ENCODE peak calls at places on chromosome 16, in nine cellular contexts. B is heart left ventricle; U is H1; L is tibial artery; M is gastrocnemius medialis; N is upper lobe of right lung; X is prostate gland; J is CD4-positive, alpha-beta T cell; D is psoas muscle. Y is an unnamed sample.

GRCh38 chr16:71956500-71956899 is 43.7 kb downstream of the PKD1L3 start:
- DNase-seq in B (no peak), U (no peak), L (no peak), M (no peak), N (no peak), X (no peak), J (no peak), D (no peak), Y (no peak)

GRCh38 chr16:30010817-30011504 is at the start of gene DOC2A:
- DNase-seq in B (peak), U (no peak), L (no peak), M (no peak), N (no peak), X (no peak), J (peak), D (no peak), Y (no peak)

GRCh38 chr16:49049191-49049590 is 232.4 kb downstream of the CBLN1 start:
- DNase-seq in B (no peak), U (no peak), L (no peak), M (no peak), N (no peak), X (no peak), J (no peak), D (no peak), Y (no peak)

GRCh38 chr16:89918453-89919347 is at the start of gene MC1R:
- DNase-seq in B (no peak), U (no peak), L (no peak), M (no peak), N (no peak), X (no peak), J (no peak), D (peak), Y (no peak)

GRCh38 chr16:83054302-83054701 is 427.5 kb downstream of the CDH13 start:
- DNase-seq in B (no peak), U (no peak), L (no peak), M (no peak), N (no peak), X (no peak), J (no peak), D (no peak), Y (no peak)

GRCh38 chr16:21703589-21704174 is 39.9 kb downstream of the OTOA start:
- DNase-seq in B (no peak), U (no peak), L (no peak), M (no peak), N (no peak), X (no peak), J (no peak), D (no peak), Y (no peak)

GRCh38 chr16:25210758-25211157 is 6.0 kb upstream of the AQP8 start:
- DNase-seq in B (no peak), U (no peak), L (no peak), M (no peak), N (no peak), X (no peak), J (no peak), D (no peak), Y (no peak)

GRCh38 chr16:48382131-48382530 is 3.1 kb downstream of the SIAH1 start:
- DNase-seq in B (no peak), U (no peak), L (no peak), M (no peak), N (no peak), X (no peak), J (no peak), D (no peak), Y (no peak)

GRCh38 chr16:70331588-70332358 is 14.9 kb upstream of the DDX19A start:
- DNase-seq in B (no peak), U (no peak), L (no peak), M (peak), N (no peak), X (no peak), J (no peak), D (peak), Y (no peak)

GRCh38 chr16:56939801-56940200 is 7.9 kb downstream of the HERPUD1 start:
- DNase-seq in B (no peak), U (no peak), L (peak), M (no peak), N (no peak), X (no peak), J (no peak), D (no peak), Y (no peak)

GRCh38 chr16:69762843-69763556 is 868 bp downstream of the WWP2 start:
- DNase-seq in B (no peak), U (no peak), L (no peak), M (no peak), N (no peak), X (no peak), J (peak), D (no peak), Y (no peak)

GRCh38 chr16:65015577-65015976 is 106.3 kb downstream of the CDH11 start:
- DNase-seq in B (no peak), U (no peak), L (no peak), M (no peak), N (no peak), X (no peak), J (no peak), D (no peak), Y (no peak)

GRCh38 chr16:19884611-19885455 is at the start of gene GPRC5B:
- DNase-seq in B (peak), U (no peak), L (no peak), M (peak), N (peak), X (peak), J (peak), D (peak), Y (peak)

GRCh38 chr16:19844945-19845641 is 39.6 kb downstream of the GPRC5B start:
- DNase-seq in B (no peak), U (no peak), L (no peak), M (peak), N (no peak), X (no peak), J (no peak), D (no peak), Y (no peak)

GRCh38 chr16:27465483-27465879 is 63.5 kb downstream of the IL21R start:
- DNase-seq in B (no peak), U (no peak), L (no peak), M (no peak), N (no peak), X (no peak), J (no peak), D (no peak), Y (no peak)

GRCh38 chr16:67392301-67393059 is 818 bp downstream of the TPPP3 start:
- DNase-seq in B (no peak), U (no peak), L (peak), M (no peak), N (peak), X (no peak), J (no peak), D (peak), Y (no peak)

GRCh38 chr16:58753711-58754134 is 19.6 kb upstream of the GOT2 start:
- DNase-seq in B (no peak), U (no peak), L (no peak), M (peak), N (no peak), X (no peak), J (no peak), D (peak), Y (no peak)

GRCh38 chr16:17379121-17379571 is 91.6 kb downstream of the XYLT1 start:
- DNase-seq in B (peak), U (no peak), L (peak), M (no peak), N (no peak), X (no peak), J (no peak), D (peak), Y (peak)

GRCh38 chr16:86874141-86874540 is 295.8 kb downstream of the FOXL1 start:
- DNase-seq in B (no peak), U (peak), L (no peak), M (no peak), N (no peak), X (no peak), J (no peak), D (no peak), Y (no peak)

GRCh38 chr16:10979717-10980601 is 35.6 kb downstream of the CLEC16A start:
- DNase-seq in B (no peak), U (no peak), L (peak), M (peak), N (no peak), X (peak), J (no peak), D (peak), Y (peak)

GRCh38 chr16:50497592-50497991 is 50.6 kb upstream of the NKD1 start:
- DNase-seq in B (no peak), U (no peak), L (no peak), M (no peak), N (no peak), X (no peak), J (no peak), D (no peak), Y (no peak)

GRCh38 chr16:10172848-10173655 is 9.2 kb downstream of the GRIN2A start:
- DNase-seq in B (no peak), U (no peak), L (no peak), M (no peak), N (no peak), X (no peak), J (no peak), D (no peak), Y (no peak)

GRCh38 chr16:88784074-88784855 is 755 bp downstream of the PIEZO1 start:
- DNase-seq in B (peak), U (no peak), L (peak), M (no peak), N (peak), X (peak), J (no peak), D (peak), Y (peak)

GRCh38 chr16:47695746-47696145 is 234.6 kb downstream of the PHKB start:
- DNase-seq in B (no peak), U (no peak), L (no peak), M (no peak), N (no peak), X (no peak), J (no peak), D (no peak), Y (no peak)

GRCh38 chr16:28623172-28623711 is 13.4 kb upstream of the SULT1A1 start:
- DNase-seq in B (peak), U (no peak), L (no peak), M (peak), N (peak), X (no peak), J (peak), D (peak), Y (peak)

GRCh38 chr16:1713933-1714332 is 7.9 kb downstream of the MAPK8IP3 start:
- DNase-seq in B (no peak), U (no peak), L (no peak), M (no peak), N (no peak), X (no peak), J (no peak), D (peak), Y (no peak)

GRCh38 chr16:1286492-1287094 is 22.8 kb upstream of the UBE2I start:
- DNase-seq in B (no peak), U (no peak), L (no peak), M (no peak), N (no peak), X (no peak), J (no peak), D (no peak), Y (no peak)

GRCh38 chr16:23408242-23409201 is 44.5 kb downstream of the COG7 start:
- DNase-seq in B (peak), U (no peak), L (peak), M (no peak), N (no peak), X (peak), J (no peak), D (peak), Y (peak)

GRCh38 chr16:51289336-51289735 is 138.3 kb upstream of the SALL1 start:
- DNase-seq in B (no peak), U (no peak), L (no peak), M (no peak), N (no peak), X (no peak), J (no peak), D (no peak), Y (no peak)

GRCh38 chr16:31536804-31537361 is 9.2 kb downstream of the AHSP start:
- DNase-seq in B (no peak), U (no peak), L (no peak), M (no peak), N (no peak), X (no peak), J (no peak), D (no peak), Y (no peak)

GRCh38 chr16:67661101-67661661 is 421 bp downstream of the PARD6A start:
- DNase-seq in B (peak), U (no peak), L (no peak), M (no peak), N (no peak), X (no peak), J (no peak), D (no peak), Y (peak)

GRCh38 chr16:12256880-12257279 is 280.3 kb downstream of the SNX29 start:
- DNase-seq in B (no peak), U (no peak), L (no peak), M (no peak), N (no peak), X (no peak), J (no peak), D (no peak), Y (no peak)

GRCh38 chr16:29852654-29853053 is 10.4 kb downstream of the CDIPT start:
- DNase-seq in B (no peak), U (no peak), L (no peak), M (no peak), N (no peak), X (no peak), J (no peak), D (no peak), Y (peak)

GRCh38 chr16:46733319-46733830 is 14.8 kb downstream of the MYLK3 start:
- DNase-seq in B (no peak), U (no peak), L (no peak), M (no peak), N (no peak), X (no peak), J (no peak), D (no peak), Y (no peak)

GRCh38 chr16:49592507-49593422 is 219.2 kb downstream of the C16orf78 start:
- DNase-seq in B (peak), U (peak), L (peak), M (no peak), N (no peak), X (no peak), J (peak), D (peak), Y (peak)

GRCh38 chr16:72832640-72833039 is 215.3 kb downstream of the ZFHX3 start:
- DNase-seq in B (peak), U (no peak), L (peak), M (peak), N (peak), X (peak), J (peak), D (peak), Y (peak)

GRCh38 chr16:2866422-2866821 is 8.5 kb upstream of the PRSS22 start:
- DNase-seq in B (no peak), U (no peak), L (peak), M (no peak), N (no peak), X (no peak), J (no peak), D (no peak), Y (no peak)

GRCh38 chr16:54934536-54935410 is 4.1 kb downstream of the IRX5 start:
- DNase-seq in B (peak), U (no peak), L (no peak), M (no peak), N (peak), X (peak), J (no peak), D (peak), Y (no peak)
- TF ChIP-seq CTCF in B (peak), U (peak), L (no peak), M (no peak), N (no peak), X (no peak), J (no peak), D (peak), Y (no peak)

DNA sequence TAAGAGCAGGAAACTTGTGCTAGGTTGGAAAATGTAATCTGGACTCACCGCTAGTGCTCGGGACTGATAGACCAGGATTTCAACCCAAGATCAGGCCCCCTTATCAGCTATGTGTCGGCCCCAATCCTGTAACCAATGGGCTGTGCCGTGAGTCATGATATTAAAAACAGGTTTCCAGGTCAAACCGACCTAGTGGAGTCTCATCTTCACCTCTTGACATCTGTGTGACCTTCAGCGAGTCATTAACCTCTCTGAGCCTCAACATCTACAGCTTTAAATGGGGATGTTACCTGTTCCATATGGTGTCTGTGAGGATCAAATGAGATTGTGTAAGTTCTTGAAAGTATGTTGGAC is 512 bp downstream of the PMM2 start:
- DNase-seq in B (no peak), U (no peak), L (no peak), M (no peak), N (no peak), X (no peak), J (no peak), D (no peak), Y (no peak)
- H3K27ac ChIP-seq in B (peak), U (peak), L (peak), M (peak), N (peak), X (peak), J (peak), D (peak), Y (peak)

GRCh38 chr16:81585785-81586184 is 141.2 kb downstream of the CMIP start:
- DNase-seq in B (no peak), U (peak), L (no peak), M (no peak), N (no peak), X (no peak), J (no peak), D (no peak), Y (no peak)
- TF ChIP-seq CTCF in B (no peak), U (peak), L (no peak), M (no peak), N (no peak), X (no peak), J (no peak), D (no peak), Y (no peak)

DNA sequence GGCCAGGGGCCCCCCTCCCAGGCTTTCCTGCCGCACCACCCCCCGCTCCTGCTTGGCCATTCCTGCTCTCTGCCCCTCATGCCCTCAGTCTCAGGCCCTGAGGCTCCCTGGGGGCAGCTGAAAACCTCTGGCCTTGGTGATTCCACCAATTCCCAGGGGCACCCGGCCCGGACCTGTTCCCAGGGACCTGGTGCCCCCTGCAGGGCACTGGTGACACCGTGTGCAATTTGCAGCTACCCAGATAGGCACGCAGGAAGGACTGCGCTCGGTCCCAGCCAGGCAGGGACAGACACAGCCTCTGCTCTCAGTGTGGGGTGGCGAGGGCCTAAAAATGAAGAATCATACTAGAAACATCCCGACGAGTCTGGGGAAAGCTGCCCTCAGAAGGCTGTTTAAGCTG is 13.4 kb downstream of the WFDC1 start:
- DNase-seq in B (peak), U (no peak), L (peak), M (no peak), N (peak), X (no peak), J (no peak), D (peak), Y (peak)
- H3K27ac ChIP-seq in B (no peak), U (no peak), L (peak), M (no peak), N (no peak), X (no peak), J (no peak), D (no peak), Y (no peak)

DNA sequence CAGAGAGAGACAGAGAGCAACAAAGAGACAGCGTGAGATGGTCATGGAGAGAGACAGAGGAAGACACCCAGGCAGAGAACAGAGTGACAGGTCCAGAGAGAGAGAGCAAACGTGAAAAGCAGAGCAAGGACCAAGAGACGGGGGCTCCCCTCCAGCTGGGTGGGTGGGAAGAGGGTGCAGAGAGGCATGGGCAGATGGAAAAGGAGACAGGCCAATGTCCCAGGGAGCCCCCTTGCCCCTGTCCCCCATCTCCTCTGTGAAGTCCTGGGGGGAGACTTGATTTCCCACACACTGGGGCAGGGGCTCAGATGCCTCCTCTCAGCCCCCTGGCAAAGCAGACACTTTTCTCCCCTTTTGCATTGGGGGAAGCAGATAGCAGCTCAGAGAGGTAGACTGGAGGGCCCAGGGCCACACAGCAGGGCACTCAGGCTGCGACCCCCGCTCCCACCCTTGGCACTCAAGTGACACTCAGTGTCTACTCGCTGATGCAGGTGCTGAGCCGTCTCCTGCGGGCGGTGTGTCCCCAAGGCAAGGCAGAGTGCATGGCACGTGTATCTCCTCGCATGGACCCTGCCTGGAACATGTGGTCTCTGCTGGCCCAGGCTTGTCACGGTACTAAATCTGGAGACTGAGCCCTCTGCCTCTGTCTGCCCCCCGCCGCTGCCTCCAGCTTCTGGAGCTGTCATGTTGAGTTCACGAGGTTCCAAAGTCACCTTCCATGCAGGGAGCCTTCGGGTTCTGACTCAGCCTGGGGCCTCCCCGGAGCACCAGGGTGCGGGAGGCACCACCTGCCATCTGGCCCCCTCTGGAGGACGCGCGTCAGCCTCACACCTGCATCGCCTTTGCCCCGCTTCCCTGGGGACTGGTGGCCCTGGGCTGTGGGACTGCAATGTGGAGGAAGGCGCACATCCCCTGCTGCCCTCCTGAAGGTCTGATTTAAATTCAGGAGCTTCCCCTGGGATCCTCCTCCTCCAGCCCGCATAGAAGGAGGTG is 215.9 kb upstream of the GSE1 start:
- DNase-seq in B (peak), U (no peak), L (peak), M (no peak), N (peak), X (no peak), J (no peak), D (peak), Y (peak)
- TF ChIP-seq CTCF in B (no peak), U (peak), L (no peak), M (no peak), N (no peak), X (no peak), J (no peak), D (no peak), Y (no peak)

Y was measured in heart right ventricle.